ENCODE peak calls at places on chromosomes 16 and 17, in four cellular contexts. G, Z, M and W are unnamed samples.

GRCh38 chr16:69397821-69398521 is 12.2 kb upstream of the TERF2 start:
- DNase-seq in Z (peak), G (peak), M (peak), W (peak)

GRCh38 chr16:17296412-17296811 is 174.3 kb downstream of the XYLT1 start:
- DNase-seq in Z (no peak), M (no peak), G (no peak), W (no peak)

GRCh38 chr17:14940112-14940945 is 324.8 kb downstream of the PMP22 start:
- DNase-seq in Z (peak), G (no peak), M (no peak), W (no peak)

GRCh38 chr16:27190316-27190871 is 12.9 kb upstream of the KDM8 start:
- DNase-seq in G (no peak), Z (no peak), M (no peak), W (no peak)

GRCh38 chr16:19085679-19086200 is 18.3 kb downstream of the COQ7 start:
- DNase-seq in M (peak), G (peak), Z (no peak), W (no peak)

GRCh38 chr16:27304102-27304501 is 9.7 kb upstream of the IL4R start:
- DNase-seq in Z (no peak), M (no peak), G (no peak), W (no peak)

GRCh38 chr16:21060027-21060510 is 90.6 kb downstream of the DNAH3 start:
- DNase-seq in M (no peak), G (no peak), Z (no peak), W (no peak)

GRCh38 chr17:69540356-69540755 is 125.9 kb downstream of the MAP2K6 start:
- DNase-seq in G (no peak), M (no peak), Z (no peak), W (no peak)

GRCh38 chr16:73199214-73199613 is 151.3 kb upstream of the ZFHX3 start:
- DNase-seq in Z (no peak), M (no peak), G (no peak), W (no peak)

GRCh38 chr17:81400939-81401726 is 5.9 kb downstream of the BAHCC1 start:
- DNase-seq in G (no peak), M (no peak), Z (no peak), W (no peak)

GRCh38 chr17:6092182-6092922 is 22.2 kb downstream of the WSCD1 start:
- DNase-seq in G (no peak), M (no peak), Z (no peak), W (no peak)

GRCh38 chr16:48054881-48055601 is 100.8 kb downstream of the ABCC12 start:
- DNase-seq in Z (peak), G (peak), M (peak), W (peak)

GRCh38 chr16:31507617-31507928 is 618 bp downstream of the RUSF1 start:
- DNase-seq in Z (no peak), M (no peak), G (no peak), W (no peak)

GRCh38 chr17:57442914-57443571 is 186.7 kb downstream of the MSI2 start:
- DNase-seq in Z (no peak), M (no peak), G (no peak), W (no peak)

GRCh38 chr17:27878776-27879562 is 14.2 kb downstream of the LYRM9 start:
- DNase-seq in G (no peak), Z (no peak), M (no peak), W (no peak)

GRCh38 chr17:42519546-42520444 is 16.2 kb upstream of the NAGLU start:
- DNase-seq in M (peak), Z (peak), G (peak), W (peak)

GRCh38 chr16:57194512-57194911 is 8.4 kb downstream of the RSPRY1 start:
- DNase-seq in G (peak), M (peak), Z (peak), W (no peak)

GRCh38 chr17:67388986-67389385 is 11.9 kb downstream of the PITPNC1 start:
- DNase-seq in Z (no peak), M (no peak), G (no peak), W (no peak)

GRCh38 chr16:80347002-80347401 is 193.8 kb upstream of the DYNLRB2 start:
- DNase-seq in G (no peak), Z (no peak), M (no peak), W (no peak)

GRCh38 chr17:47205419-47205963 is 3.7 kb upstream of the MYL4 start:
- DNase-seq in G (peak), Z (peak), M (peak), W (peak)

GRCh38 chr17:50853015-50853615 is 13.0 kb downstream of the TOB1 start:
- DNase-seq in G (no peak), M (no peak), Z (no peak), W (peak)

GRCh38 chr16:57510016-57510871 is 24.0 kb upstream of the DOK4 start:
- DNase-seq in M (no peak), Z (no peak), G (no peak), W (no peak)